ENCODE peak calls at places on chromosomes 13 and 19, in four cellular contexts. One of them, this sample, is unnamed. For H3K36me3, the result is how much of the 10 kb centered on the place peaks cover.

GRCh38 chr13:101449971-101450748 is 2.3 kb upstream of the ITGBL1 start:
- DNase-seq in cardiac muscle cell: no peak
- DNase-seq in tibial nerve: no peak
- DNase-seq in PC-9: peak
- DNase-seq in this sample: peak

GRCh38 chr19:4904481-4904880 is 1.8 kb upstream of the ARRDC5 start:
- DNase-seq in cardiac muscle cell: no peak
- DNase-seq in tibial nerve: no peak
- DNase-seq in PC-9: no peak
- DNase-seq in this sample: no peak

GRCh38 chr19:35313614-35314013 is 15.4 kb upstream of the CD22 start:
- DNase-seq in cardiac muscle cell: no peak
- DNase-seq in tibial nerve: no peak
- DNase-seq in PC-9: peak
- DNase-seq in this sample: no peak

GRCh38 chr13:23851106-23851505 is 38.1 kb downstream of the MIPEP start:
- DNase-seq in cardiac muscle cell: no peak
- DNase-seq in tibial nerve: no peak
- DNase-seq in PC-9: no peak
- DNase-seq in this sample: peak

GRCh38 chr13:66887088-66887487 is 343.0 kb downstream of the PCDH9 start:
- DNase-seq in cardiac muscle cell: no peak
- DNase-seq in tibial nerve: no peak
- DNase-seq in PC-9: no peak
- DNase-seq in this sample: no peak

GRCh38 chr19:13633109-13633508 is 126.8 kb upstream of the CACNA1A start:
- DNase-seq in cardiac muscle cell: peak
- DNase-seq in tibial nerve: no peak
- DNase-seq in PC-9: no peak
- DNase-seq in this sample: no peak

GRCh38 chr19:16889429-16889882 is 657 bp downstream of the F2RL3 start:
- DNase-seq in cardiac muscle cell: no peak
- DNase-seq in tibial nerve: no peak
- DNase-seq in PC-9: no peak
- DNase-seq in this sample: no peak

GRCh38 chr19:43699506-43700367 is 16.1 kb upstream of the IRGC start:
- DNase-seq in cardiac muscle cell: peak
- DNase-seq in tibial nerve: no peak
- DNase-seq in PC-9: peak
- DNase-seq in this sample: peak

GRCh38 chr13:48054601-48055000 is 17.1 kb downstream of the NUDT15 start:
- DNase-seq in cardiac muscle cell: no peak
- DNase-seq in tibial nerve: no peak
- DNase-seq in PC-9: no peak
- DNase-seq in this sample: no peak

GRCh38 chr19:33259532-33259931 is 33.9 kb upstream of the SLC7A10 start:
- DNase-seq in cardiac muscle cell: no peak
- DNase-seq in tibial nerve: no peak
- DNase-seq in PC-9: no peak
- DNase-seq in this sample: no peak

GRCh38 chr13:62931901-62932883 is 1516.5 kb upstream of the PCDH20 start:
- DNase-seq in cardiac muscle cell: no peak
- DNase-seq in tibial nerve: no peak
- DNase-seq in PC-9: no peak
- DNase-seq in this sample: no peak

GRCh38 chr13:24709186-24709913 is 29.1 kb downstream of the ATP12A start:
- DNase-seq in cardiac muscle cell: no peak
- DNase-seq in tibial nerve: no peak
- DNase-seq in PC-9: no peak
- DNase-seq in this sample: no peak

GRCh38 chr13:112622375-112622774 is 34.4 kb upstream of the TUBGCP3 start:
- DNase-seq in cardiac muscle cell: no peak
- DNase-seq in tibial nerve: no peak
- DNase-seq in PC-9: no peak
- DNase-seq in this sample: no peak

GRCh38 chr13:111319998-111320911 is at the start of gene TEX29:
- DNase-seq in cardiac muscle cell: no peak
- DNase-seq in tibial nerve: no peak
- DNase-seq in PC-9: no peak
- DNase-seq in this sample: no peak

GRCh38 chr13:36115306-36115705 is 15.9 kb downstream of the DCLK1 start:
- DNase-seq in cardiac muscle cell: no peak
- DNase-seq in tibial nerve: no peak
- DNase-seq in PC-9: no peak
- DNase-seq in this sample: no peak

GRCh38 chr13:80599765-80600164 is 258.8 kb upstream of the SPRY2 start:
- DNase-seq in cardiac muscle cell: no peak
- DNase-seq in tibial nerve: no peak
- DNase-seq in PC-9: no peak
- DNase-seq in this sample: no peak

GRCh38 chr13:113877149-113877990 is 13.5 kb upstream of the GAS6 start:
- DNase-seq in cardiac muscle cell: no peak
- DNase-seq in tibial nerve: no peak
- DNase-seq in PC-9: no peak
- DNase-seq in this sample: no peak

GRCh38 chr19:13859361-13859880 is 17.5 kb upstream of the NANOS3 start:
- DNase-seq in cardiac muscle cell: no peak
- DNase-seq in tibial nerve: no peak
- DNase-seq in PC-9: no peak
- DNase-seq in this sample: no peak

GRCh38 chr19:53091413-53091812 is 11.8 kb downstream of the ZNF160 start:
- DNase-seq in cardiac muscle cell: peak
- DNase-seq in tibial nerve: no peak
- DNase-seq in PC-9: no peak
- DNase-seq in this sample: no peak
- TF ChIP-seq CTCF in cardiac muscle cell: no peak
- TF ChIP-seq CTCF in tibial nerve: no peak
- TF ChIP-seq CTCF in PC-9: no peak
- TF ChIP-seq CTCF in this sample: no peak

DNA sequence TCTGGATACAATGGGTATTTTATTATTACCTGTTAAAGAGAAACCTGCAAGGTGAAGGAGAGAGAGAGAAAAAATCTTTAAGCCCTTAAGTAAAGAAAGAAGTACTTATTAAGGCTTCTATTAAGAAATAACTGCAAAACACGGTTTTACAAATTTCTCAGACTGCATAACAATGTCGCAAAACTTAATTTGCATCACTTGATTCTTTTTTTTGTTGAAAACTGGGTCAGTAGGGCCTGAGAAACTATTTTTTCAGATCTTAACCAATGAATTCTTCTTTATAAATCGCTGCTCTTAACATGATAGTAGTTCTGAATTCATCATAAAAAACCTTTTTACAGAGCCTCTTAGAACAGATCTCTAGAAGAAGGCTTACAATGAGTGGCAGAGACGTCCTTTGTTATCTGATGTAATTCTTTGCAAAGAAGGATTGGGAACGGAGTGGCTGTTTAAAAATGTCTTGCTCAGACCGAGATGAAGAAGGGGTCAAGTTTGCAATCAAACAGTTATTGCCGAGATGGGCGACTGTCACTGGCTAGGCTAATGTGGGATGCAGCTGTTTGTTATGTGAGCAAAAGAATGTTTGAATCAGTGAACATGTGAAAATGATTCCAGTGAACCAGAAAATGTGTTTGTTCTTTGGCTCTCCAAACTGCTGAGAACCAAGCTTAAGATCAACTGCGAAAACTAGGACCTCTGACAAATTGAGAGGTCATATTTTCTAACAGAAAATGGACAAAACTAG is 76.4 kb downstream of the ZNF536 start:
- DNase-seq in cardiac muscle cell: no peak
- DNase-seq in tibial nerve: no peak
- DNase-seq in PC-9: no peak
- DNase-seq in this sample: no peak
- H3K4me3 ChIP-seq in cardiac muscle cell: no peak
- H3K4me3 ChIP-seq in tibial nerve: peak
- H3K4me3 ChIP-seq in PC-9: no peak
- H3K4me3 ChIP-seq in this sample: no peak

GRCh38 chr19:19305066-19305465 is 15.2 kb downstream of the SUGP1 start:
- DNase-seq in cardiac muscle cell: no peak
- DNase-seq in tibial nerve: no peak
- DNase-seq in PC-9: no peak
- DNase-seq in this sample: no peak
- H3K36me3 ChIP-seq in cardiac muscle cell: under half
- H3K36me3 ChIP-seq in tibial nerve: half or more
- H3K36me3 ChIP-seq in PC-9: under half
- H3K36me3 ChIP-seq in this sample: under half

GRCh38 chr13:52938065-52938464 is 89.6 kb upstream of the PCDH8 start:
- DNase-seq in cardiac muscle cell: no peak
- DNase-seq in tibial nerve: no peak
- DNase-seq in PC-9: no peak
- DNase-seq in this sample: no peak

GRCh38 chr13:52931913-52932312 is 83.5 kb upstream of the PCDH8 start:
- DNase-seq in cardiac muscle cell: no peak
- DNase-seq in tibial nerve: no peak
- DNase-seq in PC-9: no peak
- DNase-seq in this sample: no peak

GRCh38 chr13:52929826-52930225 is 81.4 kb upstream of the PCDH8 start:
- DNase-seq in cardiac muscle cell: no peak
- DNase-seq in tibial nerve: no peak
- DNase-seq in PC-9: no peak
- DNase-seq in this sample: no peak

DNA sequence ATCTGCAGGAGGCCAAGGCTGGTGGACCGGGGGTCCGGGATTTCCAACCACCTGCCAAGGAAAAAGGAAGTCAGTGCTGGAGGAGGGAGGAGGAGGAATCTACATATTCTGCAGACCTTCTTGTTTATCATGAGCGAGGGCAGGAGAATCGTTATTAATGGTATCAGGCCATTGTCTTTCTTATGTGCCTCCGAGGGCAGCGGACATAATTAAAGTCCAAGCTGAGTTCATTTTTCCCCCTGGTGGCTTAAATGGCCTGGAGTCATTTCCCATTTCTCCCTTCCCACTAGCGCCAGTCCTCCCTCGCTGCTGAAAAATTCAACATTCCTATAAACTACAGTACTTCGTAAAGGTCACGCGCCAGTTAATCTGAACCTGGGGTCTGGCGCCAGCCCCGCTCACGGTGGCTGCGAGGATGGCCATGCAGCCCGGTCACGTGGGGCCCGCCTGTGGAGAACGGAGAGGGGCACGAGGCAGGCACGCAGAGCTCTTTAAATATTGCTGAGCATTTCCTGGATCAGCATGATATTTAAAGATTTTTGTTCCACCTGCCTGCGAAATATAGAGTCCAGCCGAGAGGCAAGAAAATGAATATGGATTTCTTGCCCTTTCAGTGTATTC is 85.2 kb upstream of the PCDH8 start:
- DNase-seq in cardiac muscle cell: no peak
- DNase-seq in tibial nerve: no peak
- DNase-seq in PC-9: no peak
- DNase-seq in this sample: no peak
- TF ChIP-seq CTCF in cardiac muscle cell: no peak
- TF ChIP-seq CTCF in tibial nerve: no peak
- TF ChIP-seq CTCF in PC-9: no peak
- TF ChIP-seq CTCF in this sample: no peak

GRCh38 chr19:51448745-51449093 is 9.5 kb downstream of the SIGLEC8 start:
- DNase-seq in cardiac muscle cell: no peak
- DNase-seq in tibial nerve: no peak
- DNase-seq in PC-9: no peak
- DNase-seq in this sample: no peak
- H3K4me3 ChIP-seq in cardiac muscle cell: no peak
- H3K4me3 ChIP-seq in tibial nerve: no peak
- H3K4me3 ChIP-seq in PC-9: no peak
- H3K4me3 ChIP-seq in this sample: no peak

GRCh38 chr19:27654266-27654990 is 1558.5 kb downstream of the UQCRFS1 start:
- DNase-seq in cardiac muscle cell: no peak
- DNase-seq in tibial nerve: no peak
- DNase-seq in PC-9: no peak
- DNase-seq in this sample: no peak
- H3K36me3 ChIP-seq in cardiac muscle cell: under half
- H3K36me3 ChIP-seq in tibial nerve: under half
- H3K36me3 ChIP-seq in PC-9: under half
- H3K36me3 ChIP-seq in this sample: under half

DNA sequence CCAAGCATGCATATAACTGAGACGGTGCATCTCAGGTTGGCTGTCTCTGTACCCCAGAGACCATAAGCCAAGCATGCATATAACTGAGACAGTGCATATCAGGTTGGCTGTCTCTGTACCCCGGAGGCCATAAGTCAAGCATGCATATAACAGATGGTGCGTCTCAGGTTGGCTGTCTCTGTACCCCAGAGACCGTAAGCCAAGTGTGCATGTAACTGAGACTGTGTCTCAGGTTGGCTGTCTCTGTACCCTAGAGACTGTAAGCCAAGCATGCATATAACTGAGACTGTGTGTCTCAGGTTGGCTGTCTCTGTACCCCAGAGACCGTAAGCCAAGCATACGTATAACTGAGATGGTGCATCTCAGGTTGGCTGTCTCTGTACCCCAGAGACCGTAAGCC is 30.8 kb downstream of the NLRP4 start:
- DNase-seq in cardiac muscle cell: no peak
- DNase-seq in tibial nerve: no peak
- DNase-seq in PC-9: no peak
- DNase-seq in this sample: no peak
- TF ChIP-seq CTCF in cardiac muscle cell: no peak
- TF ChIP-seq CTCF in tibial nerve: no peak
- TF ChIP-seq CTCF in PC-9: no peak
- TF ChIP-seq CTCF in this sample: no peak

DNA sequence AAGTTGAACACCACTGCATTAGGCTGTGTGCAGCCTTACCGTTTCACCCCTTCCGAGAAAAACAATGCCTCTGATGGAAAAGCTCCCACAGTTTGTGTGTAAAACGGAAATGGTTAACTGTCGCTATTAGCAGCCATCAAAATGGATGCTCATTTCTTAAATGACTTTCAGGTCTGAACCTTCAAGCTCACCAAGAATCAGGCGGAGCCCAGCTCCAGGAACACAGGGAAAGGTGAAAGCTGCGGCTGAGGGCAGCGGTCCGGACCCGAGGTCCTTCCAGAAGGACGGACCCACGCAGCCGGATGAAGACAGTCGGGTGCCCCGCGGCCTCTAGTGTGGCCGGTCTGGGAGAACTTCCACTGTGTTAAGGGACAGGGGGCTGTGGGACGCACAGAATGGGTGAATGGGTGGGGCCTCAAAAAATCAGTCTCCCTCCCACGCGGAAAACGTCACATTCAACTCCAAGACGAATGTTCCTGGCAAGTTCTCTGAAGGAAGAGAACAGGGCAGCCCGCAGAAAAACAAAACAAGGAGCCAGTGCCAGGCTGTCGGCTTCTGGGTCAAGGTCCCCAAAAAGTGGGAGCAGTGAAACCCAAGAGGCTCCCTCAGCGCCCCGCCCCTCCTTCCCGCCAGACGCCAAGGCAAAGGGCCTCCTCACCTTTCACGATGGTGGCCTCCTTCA is 4.9 kb downstream of the IRS2 start:
- DNase-seq in cardiac muscle cell: no peak
- DNase-seq in tibial nerve: no peak
- DNase-seq in PC-9: no peak
- DNase-seq in this sample: no peak
- H3K4me3 ChIP-seq in cardiac muscle cell: no peak
- H3K4me3 ChIP-seq in tibial nerve: peak
- H3K4me3 ChIP-seq in PC-9: peak
- H3K4me3 ChIP-seq in this sample: peak